ENCODE peak calls at places on chromosome 10, in four cellular contexts. F is ovary, C is uterus, Z is A549. L is an unnamed sample.

GRCh38 chr10:44325878-44326277 is 59.0 kb downstream of the CXCL12 start:
- DNase-seq in Z (no peak), C (no peak), F (no peak), L (no peak)

GRCh38 chr10:34236927-34237326 is 578.2 kb downstream of the PARD3 start:
- DNase-seq in Z (no peak), C (no peak), F (no peak), L (no peak)

GRCh38 chr10:68992721-68993440 is 4.3 kb downstream of the KIFBP start:
- DNase-seq in Z (no peak), F (peak; percentile 68), C (peak; percentile 33), L (peak; percentile 80)

GRCh38 chr10:112507988-112508387 is 61.0 kb downstream of the VTI1A start:
- DNase-seq in Z (no peak), F (no peak), C (no peak), L (peak; percentile 25)

GRCh38 chr10:79943871-79944270 is 5.0 kb downstream of the SFTPD start:
- DNase-seq in F (no peak), Z (no peak), C (no peak), L (no peak)

GRCh38 chr10:5973069-5973468 is 4.3 kb downstream of the IL15RA start:
- DNase-seq in F (no peak), Z (no peak), C (no peak), L (no peak)

GRCh38 chr10:62025901-62026879 is 124.7 kb downstream of the ARID5B start:
- DNase-seq in F (no peak), Z (no peak), C (no peak), L (no peak)

GRCh38 chr10:61332506-61332905 is 120.7 kb downstream of the TMEM26 start:
- DNase-seq in C (no peak), F (no peak), Z (no peak), L (no peak)

GRCh38 chr10:71032887-71033286 is 144.5 kb upstream of the PCBD1 start:
- DNase-seq in C (no peak), F (no peak), Z (no peak), L (no peak)

GRCh38 chr10:5944389-5945202 is 32.7 kb downstream of the IL15RA start:
- DNase-seq in C (peak; percentile 91), F (peak; percentile 95), Z (peak; percentile 34), L (peak; percentile 38)

GRCh38 chr10:103709341-103709920 is 145.9 kb downstream of the SH3PXD2A start:
- DNase-seq in C (no peak), F (no peak), Z (no peak), L (no peak)

GRCh38 chr10:91891285-91892001 is 17.8 kb downstream of the FGFBP3 start:
- DNase-seq in F (no peak), Z (peak; percentile 30), C (no peak), L (no peak)

GRCh38 chr10:85319150-85319549 is 990.8 kb downstream of the CCSER2 start:
- DNase-seq in Z (no peak), C (no peak), F (no peak), L (no peak)

GRCh38 chr10:63889756-63890155 is 368.6 kb downstream of the REEP3 start:
- DNase-seq in Z (no peak), C (no peak), F (no peak), L (no peak)

GRCh38 chr10:17033529-17034250 is 95.9 kb downstream of the CUBN start:
- DNase-seq in Z (no peak), F (no peak), C (no peak), L (no peak)

GRCh38 chr10:3691482-3691881 is 93.5 kb downstream of the KLF6 start:
- DNase-seq in F (no peak), C (no peak), Z (no peak), L (no peak)

GRCh38 chr10:32446701-32447406 is 914 bp downstream of the CCDC7 start:
- DNase-seq in C (no peak), Z (peak; percentile 5), F (peak; percentile 30), L (no peak)

GRCh38 chr10:61894150-61894549 is 7.3 kb upstream of the ARID5B start:
- DNase-seq in C (no peak), Z (no peak), F (no peak), L (no peak)

GRCh38 chr10:78292987-78293865 is 259.6 kb downstream of the RPS24 start:
- DNase-seq in Z (no peak), C (no peak), F (no peak), L (peak; percentile 31)

GRCh38 chr10:73296946-73297345 is 44.5 kb upstream of the MRPS16 start:
- DNase-seq in F (no peak), Z (no peak), C (no peak), L (no peak)

GRCh38 chr10:28248092-28248491 is 54.8 kb downstream of the MPP7 start:
- DNase-seq in F (no peak), C (no peak), Z (no peak), L (no peak)

GRCh38 chr10:42975005-42975493 is 101.8 kb upstream of the RET start:
- DNase-seq in F (no peak), C (peak; percentile 6), Z (no peak), L (no peak)

GRCh38 chr10:17213646-17214349 is 12.3 kb upstream of the TRDMT1 start:
- DNase-seq in F (no peak), C (no peak), Z (no peak), L (no peak)

GRCh38 chr10:6770846-6771245 is 190.8 kb upstream of the PRKCQ start:
- DNase-seq in F (no peak), Z (no peak), C (no peak), L (no peak)

GRCh38 chr10:110420401-110421193 is 77.1 kb upstream of the DUSP5 start:
- DNase-seq in F (no peak), C (no peak), Z (no peak), L (peak; percentile 68)

GRCh38 chr10:24579911-24580310 is 143.8 kb downstream of the ARHGAP21 start:
- DNase-seq in F (no peak), Z (no peak), C (no peak), L (no peak)

GRCh38 chr10:103917326-103918052 is 495 bp downstream of the STN1 start:
- DNase-seq in Z (peak; percentile 42), C (peak; percentile 59), F (peak; percentile 50), L (peak; percentile 42)

GRCh38 chr10:96524745-96525144 is 11.0 kb upstream of the TLL2 start:
- DNase-seq in F (no peak), C (no peak), Z (no peak), L (no peak)

GRCh38 chr10:119341236-119342016 is 134.1 kb downstream of the GRK5 start:
- DNase-seq in Z (peak; percentile 51), C (peak; percentile 62), F (peak; percentile 59), L (no peak)

GRCh38 chr10:101013365-101013825 is 13.8 kb downstream of the LZTS2 start:
- DNase-seq in F (no peak), C (no peak), Z (no peak), L (no peak)
- H3K27ac ChIP-seq in F (no peak overlapping the region), C (peak overlapping the region; percentile 60), Z (peak overlapping the region; percentile 3), L (no peak overlapping the region)

DNA sequence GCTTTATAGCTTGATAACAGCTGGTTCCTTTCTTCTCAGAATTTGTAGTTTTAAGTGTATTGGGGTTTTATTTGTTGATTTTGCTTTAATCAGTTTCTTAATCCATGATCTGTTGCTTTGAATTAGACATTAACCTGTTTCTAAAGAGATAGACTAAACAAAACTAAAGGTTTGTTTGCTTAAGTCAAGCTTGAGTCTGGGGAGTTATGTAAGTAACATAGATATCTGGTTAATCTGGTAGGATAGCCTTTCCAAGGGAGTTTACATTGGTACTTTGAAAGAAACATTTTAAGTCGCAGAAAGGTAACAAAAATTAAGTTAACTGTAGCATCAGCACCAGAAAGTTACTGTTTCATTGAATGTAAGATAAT is 5.4 kb downstream of the PPP2R2D start:
- DNase-seq in F (no peak), C (no peak), Z (no peak), L (no peak)
- H3K4me1 ChIP-seq in F (peaks cover 46% of the 10 kb centered on the region), C (no peaks in the 10 kb centered on the region), Z (peaks cover 73% of the 10 kb centered on the region), L (peaks cover 54% of the 10 kb centered on the region)

DNA sequence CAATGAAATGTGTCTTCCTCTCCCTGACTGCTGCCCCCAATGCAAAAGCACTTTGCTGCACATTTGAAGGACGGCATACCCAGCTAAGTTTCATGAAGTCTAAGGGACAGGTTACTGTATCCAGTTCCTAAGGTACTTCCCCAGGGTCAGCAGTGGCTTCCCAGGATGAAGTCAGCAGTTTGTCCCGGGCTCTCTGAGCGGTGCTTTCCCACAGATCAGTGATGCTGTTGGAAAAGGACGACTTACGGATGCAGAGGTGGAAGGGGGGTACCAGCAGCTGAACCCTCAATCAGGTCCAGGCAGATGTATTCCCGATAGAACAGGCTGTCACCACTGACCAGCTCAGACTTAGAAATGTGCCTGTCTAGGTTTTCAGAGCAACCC is 303.5 kb downstream of the PRPF18 start:
- DNase-seq in C (no peak), F (no peak), Z (no peak), L (no peak)
- TF ChIP-seq POLR2A in C (no peak), F (no peak), Z (no peak), L (no peak)

GRCh38 chr10:101850747-101851146 is 7.1 kb upstream of the KCNIP2 start:
- DNase-seq in F (no peak), Z (no peak), C (no peak), L (peak; percentile 27)
- H3K27ac ChIP-seq in F (no peak overlapping the region), Z (no peak overlapping the region), C (no peak overlapping the region), L (no peak overlapping the region)

GRCh38 chr10:124622158-124622557 is 122.0 kb downstream of the FAM53B start:
- DNase-seq in Z (no peak), C (no peak), F (no peak), L (peak; percentile 98)
- H3K4me1 ChIP-seq in Z (peaks cover 6% of the 10 kb centered on the region), C (no peaks in the 10 kb centered on the region), F (peaks cover 17% of the 10 kb centered on the region), L (peaks cover 100% of the 10 kb centered on the region)

GRCh38 chr10:122374246-122374858 is at the start of gene PLEKHA1:
- DNase-seq in Z (peak; percentile 90), F (peak; percentile 94), C (peak; percentile 96), L (peak; percentile 96)
- TF ChIP-seq POLR2A in Z (peak; percentile 82), F (peak; percentile 88), C (peak; percentile 69), L (peak; percentile 90)

L was measured in thyroid gland.